ENCODE peak calls at places on chromosomes 7 and 10, in six cellular contexts. V is NCI-H1092; T is activated T-helper 9 cell treated with anti-CD3 and anti-CD28 coated beads, Interleukin-2, amount 50 U/mL, for 16 hours; D is Panc1; F is activated CD8-positive, alpha-beta memory T cell treated with anti-CD3 and anti-CD28 coated beads, Interleukin-2, amount 50 U/mL, for 48 hours; Y is GM03348. C is an unnamed sample.

GRCh38 chr7:98186452-98187137 is 24.6 kb upstream of the BHLHA15 start:
- DNase-seq in V (no peak), T (no peak), Y (peak), F (no peak), D (no peak), C (no peak)

GRCh38 chr10:89699581-89700064 is 1.8 kb upstream of the KIF20B start:
- DNase-seq in V (no peak), D (no peak), Y (no peak), F (no peak), T (no peak), C (no peak)

GRCh38 chr10:31602541-31603244 is 283.7 kb downstream of the ZEB1 start:
- DNase-seq in D (no peak), T (no peak), V (peak), F (no peak), Y (peak), C (peak)

GRCh38 chr7:50641442-50642405 is 76.5 kb upstream of the DDC start:
- DNase-seq in T (no peak), Y (no peak), D (no peak), F (peak), V (no peak), C (peak)

GRCh38 chr10:89384474-89385324 is 6.8 kb downstream of the IFIT1B start:
- DNase-seq in T (no peak), D (no peak), V (no peak), F (no peak), Y (peak), C (no peak)

GRCh38 chr7:86643478-86644281 is at the start of gene GRM3:
- DNase-seq in Y (peak), F (no peak), D (no peak), T (no peak), V (peak), C (no peak)

GRCh38 chr7:20350518-20350951 is 19.8 kb downstream of the ITGB8 start:
- DNase-seq in T (no peak), Y (no peak), F (no peak), V (peak), D (no peak), C (no peak)

GRCh38 chr7:149856583-149856982 is 17.2 kb upstream of the ATP6V0E2 start:
- DNase-seq in F (no peak), V (no peak), T (no peak), Y (no peak), D (no peak), C (no peak)

GRCh38 chr7:1043552-1044188 is 676 bp upstream of the GPR146 start:
- DNase-seq in V (no peak), Y (no peak), D (no peak), T (no peak), F (no peak), C (no peak)

GRCh38 chr7:105487559-105488218 is 34.4 kb downstream of the PUS7 start:
- DNase-seq in D (peak), Y (peak), T (no peak), F (peak), V (no peak), C (peak)

GRCh38 chr7:90181485-90181884 is 27.2 kb downstream of the STEAP1 start:
- DNase-seq in V (no peak), F (no peak), Y (no peak), T (no peak), D (no peak), C (no peak)

GRCh38 chr7:3493499-3493898 is 192.4 kb downstream of the SDK1 start:
- DNase-seq in T (no peak), D (peak), Y (no peak), V (no peak), F (no peak), C (no peak)

GRCh38 chr10:5659702-5660528 is 6.5 kb downstream of the ASB13 start:
- DNase-seq in V (no peak), F (no peak), D (no peak), T (no peak), Y (peak), C (no peak)

GRCh38 chr10:99730026-99730425 is 1.9 kb downstream of the COX15 start:
- DNase-seq in F (no peak), T (no peak), Y (no peak), V (no peak), D (no peak), C (no peak)

GRCh38 chr7:7943951-7944350 is 24.6 kb upstream of the GLCCI1 start:
- DNase-seq in V (no peak), Y (no peak), T (no peak), D (no peak), F (no peak), C (no peak)

GRCh38 chr10:62907470-62908212 is 91.5 kb upstream of the EGR2 start:
- DNase-seq in T (no peak), D (no peak), V (no peak), Y (no peak), F (no peak), C (no peak)

GRCh38 chr7:50304158-50304910 is at the start of gene IKZF1:
- DNase-seq in F (peak), Y (peak), T (no peak), D (no peak), V (no peak), C (no peak)

GRCh38 chr10:3781458-3782098 is 3.4 kb downstream of the KLF6 start:
- DNase-seq in T (no peak), F (peak), V (no peak), D (no peak), Y (peak), C (peak)

GRCh38 chr7:131829911-131830310 is 273.5 kb upstream of the PODXL start:
- DNase-seq in T (no peak), F (no peak), V (peak), Y (peak), D (no peak), C (no peak)

GRCh38 chr7:137772748-137773147 is 74.0 kb downstream of the DGKI start:
- DNase-seq in D (peak), T (no peak), Y (peak), F (no peak), V (no peak), C (peak)

GRCh38 chr10:46552526-46553237 is 3.8 kb downstream of the GPRIN2 start:
- DNase-seq in V (peak), T (no peak), Y (no peak), F (peak), D (no peak), C (peak)

GRCh38 chr7:26127411-26127810 is 24.6 kb upstream of the NFE2L3 start:
- DNase-seq in V (no peak), F (no peak), T (no peak), D (no peak), Y (no peak), C (no peak)

GRCh38 chr7:42672339-42672990 is 239.4 kb downstream of the C7orf25 start:
- DNase-seq in F (no peak), Y (no peak), T (no peak), D (no peak), V (no peak), C (no peak)

GRCh38 chr10:14742815-14743214 is 31.9 kb downstream of the FAM107B start:
- DNase-seq in F (no peak), T (no peak), V (no peak), Y (no peak), D (no peak), C (no peak)

GRCh38 chr10:12397147-12397896 is 48.0 kb downstream of the CAMK1D start:
- DNase-seq in T (no peak), F (peak), Y (no peak), D (no peak), V (no peak), C (no peak)

GRCh38 chr7:31058122-31058521 is 6.0 kb downstream of the ADCYAP1R1 start:
- DNase-seq in Y (no peak), F (no peak), D (no peak), T (no peak), V (no peak), C (no peak)

GRCh38 chr7:77540402-77540822 is 3.3 kb downstream of the PTPN12 start:
- DNase-seq in V (no peak), F (no peak), D (no peak), Y (no peak), T (no peak), C (no peak)

GRCh38 chr7:90119178-90119971 is 34.9 kb upstream of the STEAP1 start:
- DNase-seq in F (peak), D (no peak), T (no peak), V (peak), Y (peak), C (no peak)

GRCh38 chr10:32182476-32182875 is 126.3 kb upstream of the KIF5B start:
- DNase-seq in Y (no peak), F (no peak), T (no peak), V (no peak), D (no peak), C (no peak)